ENCODE peak calls at places on chromosome 20, in four cellular contexts. G is DMS79; B is activated naive CD4-positive, alpha-beta T cell; R is cardiac septum. O is an unnamed sample.

GRCh38 chr20:22576273-22576672 is 8.1 kb downstream of the FOXA2 start:
- DNase-seq in R (no peak), G (no peak), B (no peak), O (no peak)

GRCh38 chr20:50271674-50272412 is 81.2 kb downstream of the CEBPB start:
- DNase-seq in G (no peak), R (peak), B (no peak), O (no peak)

GRCh38 chr20:63080411-63080810 is 73.6 kb upstream of the BHLHE23 start:
- DNase-seq in G (no peak), R (no peak), B (no peak), O (no peak)

GRCh38 chr20:46268131-46268611 is 40.1 kb downstream of the CDH22 start:
- DNase-seq in R (no peak), B (no peak), G (no peak), O (no peak)

GRCh38 chr20:8073024-8073832 is 53.7 kb upstream of the TMX4 start:
- DNase-seq in R (no peak), B (no peak), G (no peak), O (no peak)

GRCh38 chr20:33789109-33789857 is 21.9 kb upstream of the CHMP4B start:
- DNase-seq in R (no peak), G (peak), B (no peak), O (no peak)

GRCh38 chr20:438581-439469 is 23.5 kb downstream of the TBC1D20 start:
- DNase-seq in G (no peak), B (peak), R (no peak), O (no peak)

GRCh38 chr20:55153321-55153720 is 677.9 kb downstream of the DOK5 start:
- DNase-seq in G (no peak), R (no peak), B (no peak), O (no peak)

GRCh38 chr20:51156041-51156795 is 133.3 kb upstream of the KCNG1 start:
- DNase-seq in R (no peak), B (no peak), G (no peak), O (no peak)